ENCODE peak calls at places on chromosome 18, in eight cellular contexts. H, E, K, S, R, Z, J and D are unnamed samples.
A peak's percentile ranks its signal among the peaks of the same experiment; 100 is the strongest.

GRCh38 chr18:62957885-62958472 is 242.6 kb downstream of the PHLPP1 start:
- DNase-seq in H (no peak), E (no peak), K (peak; percentile 70), S (peak; percentile 51), R (peak; percentile 19), Z (no peak), J (peak; percentile 14), D (peak; percentile 69)

GRCh38 chr18:33577688-33578370 is at the start of gene ASXL3:
- DNase-seq in H (no peak), E (peak; percentile 12), K (peak; percentile 7), S (peak; percentile 5), R (no peak), Z (no peak), J (no peak), D (no peak)

GRCh38 chr18:43789234-43790000 is 512.1 kb upstream of the SYT4 start:
- DNase-seq in H (peak; percentile 12), E (no peak), K (no peak), S (no peak), R (no peak), Z (no peak), J (no peak), D (no peak)

GRCh38 chr18:76604642-76605240 is 109.7 kb upstream of the ZNF516 start:
- DNase-seq in H (no peak), E (no peak), K (no peak), S (no peak), R (peak; percentile 73), Z (no peak), J (peak; percentile 28), D (peak; percentile 94)

GRCh38 chr18:13462686-13463085 is 244.1 kb downstream of the LDLRAD4 start:
- DNase-seq in H (no peak), E (no peak), K (no peak), S (no peak), R (no peak), Z (no peak), J (no peak), D (no peak)

GRCh38 chr18:71250191-71250590 is 961.3 kb downstream of the SOCS6 start:
- DNase-seq in H (no peak), E (no peak), K (no peak), S (no peak), R (no peak), Z (no peak), J (no peak), D (no peak)

GRCh38 chr18:63844254-63844653 is 43.3 kb upstream of the SERPINB2 start:
- DNase-seq in H (peak; percentile 22), E (no peak), K (peak; percentile 52), S (peak; percentile 1), R (peak; percentile 37), Z (no peak), J (peak; percentile 67), D (peak; percentile 66)

GRCh38 chr18:13579874-13580273 is 146.5 kb downstream of the FAM210A start:
- DNase-seq in H (no peak), E (no peak), K (no peak), S (no peak), R (no peak), Z (no peak), J (no peak), D (no peak)

GRCh38 chr18:40431071-40431998 is 1523.7 kb upstream of the PIK3C3 start:
- DNase-seq in H (no peak), E (no peak), K (no peak), S (no peak), R (no peak), Z (no peak), J (no peak), D (no peak)

GRCh38 chr18:61531182-61531581 is 198.0 kb downstream of the CDH20 start:
- DNase-seq in H (no peak), E (peak; percentile 86), K (no peak), S (no peak), R (no peak), Z (no peak), J (no peak), D (no peak)

DNA sequence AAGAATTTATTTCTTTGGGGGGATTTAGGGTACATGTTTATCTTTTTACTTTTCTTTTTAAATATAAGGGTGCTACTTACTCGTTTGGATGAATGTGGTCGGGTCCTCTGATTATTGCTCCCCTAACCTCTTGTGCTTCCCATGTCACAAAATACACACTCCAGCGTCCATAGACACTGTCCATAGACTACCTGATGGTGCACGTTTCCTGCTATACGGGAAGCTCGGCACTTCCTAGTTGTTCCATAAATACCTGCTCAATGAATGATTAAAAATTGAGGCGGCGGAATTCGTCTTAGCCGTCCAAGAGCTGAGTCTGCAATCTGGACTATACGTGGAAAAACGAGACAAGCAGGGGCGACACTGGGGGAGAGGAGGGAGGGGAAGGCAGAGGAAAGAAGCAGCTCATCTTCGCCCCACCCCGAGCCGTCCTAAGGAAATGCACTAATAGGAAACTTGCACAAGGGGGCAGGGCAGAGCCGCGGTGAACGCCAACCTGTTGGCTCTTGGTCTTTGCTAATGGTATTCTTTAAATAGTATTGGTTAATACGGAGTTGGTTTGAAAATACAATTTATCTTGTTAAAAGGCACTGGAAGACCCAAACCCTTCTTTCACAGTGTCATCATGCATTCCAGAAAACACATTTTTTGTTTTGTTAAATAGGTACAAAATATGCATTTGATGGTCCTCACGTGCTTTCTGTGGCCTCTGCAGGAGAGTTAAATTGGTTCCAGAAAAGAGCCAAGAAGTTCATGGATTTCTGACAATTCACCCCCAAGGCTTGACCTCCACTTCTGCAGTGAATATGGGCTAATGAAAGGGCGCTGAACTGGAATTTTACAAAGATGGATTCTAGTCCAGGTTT is 73.0 kb upstream of the KCTD1 start:
- DNase-seq in H (no peak), E (no peak), K (peak; percentile 69), S (peak; percentile 11), R (peak; percentile 49), Z (no peak), J (no peak), D (peak; percentile 58)
- H3K4me3 ChIP-seq in H (peak overlapping the region; percentile 44), E (no peak overlapping the region), K (peak overlapping the region; percentile 50), S (no peak overlapping the region), R (peak overlapping the region; percentile 50), Z (no peak overlapping the region), J (no peak overlapping the region), D (no peak overlapping the region)

GRCh38 chr18:8084160-8084559 is 517.0 kb downstream of the PTPRM start:
- DNase-seq in H (no peak), E (no peak), K (peak; percentile 10), S (peak; percentile 64), R (peak; percentile 46), Z (no peak), J (peak; percentile 46), D (peak; percentile 66)
- TF ChIP-seq CTCF in H (peak; percentile 70), E (peak; percentile 44), K (peak; percentile 18), S (peak; percentile 81), R (peak; percentile 66), Z (peak; percentile 63), J (peak; percentile 52), D (peak; percentile 54)

GRCh38 chr18:54911551-54911950 is 47.7 kb downstream of the CCDC68 start:
- DNase-seq in H (no peak), E (no peak), K (no peak), S (no peak), R (no peak), Z (no peak), J (no peak), D (no peak)

GRCh38 chr18:54909538-54909937 is 49.7 kb downstream of the CCDC68 start:
- DNase-seq in H (no peak), E (no peak), K (no peak), S (no peak), R (no peak), Z (no peak), J (no peak), D (no peak)

GRCh38 chr18:54905629-54906028 is 53.6 kb downstream of the CCDC68 start:
- DNase-seq in H (no peak), E (no peak), K (no peak), S (no peak), R (no peak), Z (no peak), J (no peak), D (no peak)

GRCh38 chr18:54906636-54907180 is 52.6 kb downstream of the CCDC68 start:
- DNase-seq in H (no peak), E (no peak), K (no peak), S (no peak), R (no peak), Z (peak; percentile 76), J (peak; percentile 8), D (no peak)

DNA sequence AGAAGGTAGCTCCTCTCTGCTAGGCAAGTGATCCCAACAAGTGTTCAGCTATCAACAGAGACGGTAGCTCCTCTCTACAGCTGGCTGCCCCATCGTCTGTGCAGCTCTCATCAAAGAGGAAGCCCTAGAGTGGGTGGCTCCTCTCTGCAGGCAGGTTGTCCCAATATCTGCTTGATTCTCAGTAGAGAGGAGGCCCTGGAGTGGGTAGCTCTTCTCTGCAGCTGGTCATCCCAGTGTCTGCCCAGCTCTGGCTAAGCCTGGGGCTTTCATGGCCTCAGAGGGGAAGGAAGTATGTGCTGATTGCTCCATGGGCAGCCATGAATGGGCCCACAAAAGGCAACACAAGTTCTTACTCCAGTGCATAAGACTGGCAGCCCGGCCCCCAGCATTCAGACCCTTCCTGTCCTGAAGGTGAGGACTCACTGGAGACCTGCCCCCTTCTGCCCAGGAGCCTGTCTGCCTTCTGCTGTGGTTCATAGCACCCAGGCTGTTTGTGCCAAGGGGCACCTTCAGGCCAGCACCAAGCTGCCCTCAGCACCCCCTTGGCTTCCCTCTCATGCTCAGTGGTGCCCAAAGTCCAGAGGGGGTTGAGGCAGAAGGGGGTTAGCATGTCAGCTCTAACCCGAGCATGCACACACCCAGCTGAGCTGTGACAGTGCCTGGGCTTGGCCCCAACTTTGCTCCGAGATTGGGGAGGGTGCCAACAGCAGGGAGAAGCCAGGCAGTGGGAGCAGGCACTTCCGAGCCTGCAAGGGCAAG is 48.9 kb downstream of the CCDC68 start:
- DNase-seq in H (no peak), E (no peak), K (no peak), S (no peak), R (no peak), Z (no peak), J (no peak), D (no peak)
- H3K4me3 ChIP-seq in H (no peak overlapping the region), E (no peak overlapping the region), K (no peak overlapping the region), S (no peak overlapping the region), R (no peak overlapping the region), Z (no peak overlapping the region), J (no peak overlapping the region), D (no peak overlapping the region)

GRCh38 chr18:58536187-58536516 is 92.7 kb downstream of the ALPK2 start:
- DNase-seq in H (no peak), E (no peak), K (peak; percentile 58), S (no peak), R (no peak), Z (no peak), J (no peak), D (no peak)
- TF ChIP-seq CTCF in H (no peak), E (no peak), K (no peak), S (no peak), R (no peak), Z (no peak), J (no peak), D (no peak)